ENCODE peak calls at places on chromosomes 7 and 10, in six cellular contexts. One of them, this sample, is unnamed.

GRCh38 chr10:43401627-43402026 is 7.4 kb downstream of the HNRNPF start:
- DNase-seq in thyroid gland: no peak
- DNase-seq in adrenal gland: no peak
- DNase-seq in K562: peak; percentile 12
- DNase-seq in prostate gland: no peak
- DNase-seq in IMR-90: no peak
- DNase-seq in this sample: no peak

GRCh38 chr10:102721954-102722353 is 7.5 kb downstream of the SFXN2 start:
- DNase-seq in thyroid gland: no peak
- DNase-seq in adrenal gland: no peak
- DNase-seq in K562: no peak
- DNase-seq in prostate gland: no peak
- DNase-seq in IMR-90: no peak
- DNase-seq in this sample: no peak

GRCh38 chr7:105439174-105439893 is 50.6 kb upstream of the SRPK2 start:
- DNase-seq in prostate gland: peak; percentile 31
- DNase-seq in thyroid gland: peak; percentile 40
- DNase-seq in K562: peak; percentile 38
- DNase-seq in adrenal gland: no peak
- DNase-seq in IMR-90: peak; percentile 86
- DNase-seq in this sample: no peak

GRCh38 chr7:49513939-49514338 is 259.5 kb upstream of the VWC2 start:
- DNase-seq in adrenal gland: no peak
- DNase-seq in thyroid gland: no peak
- DNase-seq in IMR-90: no peak
- DNase-seq in prostate gland: no peak
- DNase-seq in K562: no peak
- DNase-seq in this sample: no peak

GRCh38 chr10:75616874-75617478 is 185.6 kb downstream of the LRMDA start:
- DNase-seq in IMR-90: no peak
- DNase-seq in K562: no peak
- DNase-seq in thyroid gland: peak; percentile 56
- DNase-seq in adrenal gland: no peak
- DNase-seq in prostate gland: no peak
- DNase-seq in this sample: no peak

GRCh38 chr10:119279441-119279840 is 72.1 kb downstream of the GRK5 start:
- DNase-seq in K562: no peak
- DNase-seq in thyroid gland: no peak
- DNase-seq in prostate gland: no peak
- DNase-seq in adrenal gland: no peak
- DNase-seq in IMR-90: no peak
- DNase-seq in this sample: no peak

GRCh38 chr10:117391436-117392205 is 16.4 kb upstream of the PDZD8 start:
- DNase-seq in adrenal gland: no peak
- DNase-seq in thyroid gland: peak; percentile 33
- DNase-seq in prostate gland: peak; percentile 87
- DNase-seq in IMR-90: peak; percentile 30
- DNase-seq in K562: no peak
- DNase-seq in this sample: no peak

GRCh38 chr10:95818010-95818409 is 62.0 kb downstream of the ENTPD1 start:
- DNase-seq in K562: no peak
- DNase-seq in thyroid gland: no peak
- DNase-seq in IMR-90: no peak
- DNase-seq in prostate gland: no peak
- DNase-seq in adrenal gland: no peak
- DNase-seq in this sample: no peak

GRCh38 chr10:127990846-127991542 is 84.1 kb downstream of the PTPRE start:
- DNase-seq in prostate gland: no peak
- DNase-seq in thyroid gland: no peak
- DNase-seq in adrenal gland: no peak
- DNase-seq in IMR-90: peak; percentile 76
- DNase-seq in K562: no peak
- DNase-seq in this sample: no peak

GRCh38 chr10:86583983-86584382 is 62.4 kb upstream of the WAPL start:
- DNase-seq in thyroid gland: no peak
- DNase-seq in adrenal gland: no peak
- DNase-seq in prostate gland: no peak
- DNase-seq in K562: no peak
- DNase-seq in IMR-90: no peak
- DNase-seq in this sample: no peak

DNA sequence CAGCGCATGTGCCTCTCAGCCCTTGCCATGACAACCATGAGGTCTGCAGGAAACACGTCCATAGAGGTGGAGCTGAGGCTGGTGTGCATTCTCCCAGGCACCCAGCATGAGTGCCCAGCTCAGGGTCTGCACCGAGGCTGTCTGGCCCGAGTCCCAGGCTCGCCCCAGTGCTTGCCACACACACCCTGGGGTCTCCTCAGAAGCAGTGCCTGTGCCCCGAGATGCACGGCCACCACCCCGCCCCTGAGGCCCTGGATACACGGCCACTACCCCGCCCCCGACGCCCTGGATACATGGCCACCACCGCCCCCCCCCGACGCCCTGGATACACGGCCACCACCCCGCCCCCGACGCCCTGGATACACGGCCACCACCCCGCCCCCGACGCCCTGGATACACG is 529.7 kb downstream of the DNAJB6 start:
- DNase-seq in thyroid gland: no peak
- DNase-seq in IMR-90: no peak
- DNase-seq in prostate gland: no peak
- DNase-seq in K562: no peak
- DNase-seq in adrenal gland: no peak
- DNase-seq in this sample: no peak
- H3K4me3 ChIP-seq in thyroid gland: no peak overlapping the region
- H3K4me3 ChIP-seq in IMR-90: no peak overlapping the region
- H3K4me3 ChIP-seq in prostate gland: no peak overlapping the region
- H3K4me3 ChIP-seq in K562: no peak overlapping the region
- H3K4me3 ChIP-seq in adrenal gland: no peak overlapping the region
- H3K4me3 ChIP-seq in this sample: no peak overlapping the region

GRCh38 chr7:6705959-6706665 is 635 bp downstream of the ZNF12 start:
- DNase-seq in thyroid gland: peak; percentile 35
- DNase-seq in K562: peak; percentile 56
- DNase-seq in adrenal gland: peak; percentile 42
- DNase-seq in IMR-90: peak; percentile 33
- DNase-seq in prostate gland: no peak
- DNase-seq in this sample: no peak
- TF ChIP-seq POLR2A in thyroid gland: no peak
- TF ChIP-seq POLR2A in K562: no peak
- TF ChIP-seq POLR2A in adrenal gland: no peak
- TF ChIP-seq POLR2A in IMR-90: no peak
- TF ChIP-seq POLR2A in prostate gland: no peak
- TF ChIP-seq POLR2A in this sample: no peak

GRCh38 chr7:93046641-93047040 is 71.1 kb downstream of the SAMD9 start:
- DNase-seq in K562: peak; percentile 55
- DNase-seq in thyroid gland: no peak
- DNase-seq in IMR-90: no peak
- DNase-seq in prostate gland: no peak
- DNase-seq in adrenal gland: no peak
- DNase-seq in this sample: no peak

GRCh38 chr7:93044147-93044810 is 73.5 kb downstream of the SAMD9 start:
- DNase-seq in K562: no peak
- DNase-seq in adrenal gland: no peak
- DNase-seq in prostate gland: no peak
- DNase-seq in thyroid gland: no peak
- DNase-seq in IMR-90: peak; percentile 74
- DNase-seq in this sample: no peak

GRCh38 chr7:93051660-93052059 is 66.1 kb downstream of the SAMD9 start:
- DNase-seq in thyroid gland: no peak
- DNase-seq in IMR-90: no peak
- DNase-seq in K562: no peak
- DNase-seq in adrenal gland: no peak
- DNase-seq in prostate gland: no peak
- DNase-seq in this sample: no peak

GRCh38 chr7:93048136-93048930 is 69.4 kb downstream of the SAMD9 start:
- DNase-seq in thyroid gland: no peak
- DNase-seq in K562: no peak
- DNase-seq in IMR-90: peak; percentile 86
- DNase-seq in adrenal gland: no peak
- DNase-seq in prostate gland: no peak
- DNase-seq in this sample: no peak

GRCh38 chr7:93047514-93048099 is 70.2 kb downstream of the SAMD9 start:
- DNase-seq in adrenal gland: no peak
- DNase-seq in K562: no peak
- DNase-seq in IMR-90: no peak
- DNase-seq in prostate gland: no peak
- DNase-seq in thyroid gland: no peak
- DNase-seq in this sample: no peak
- TF ChIP-seq CTCF in adrenal gland: no peak
- TF ChIP-seq CTCF in K562: no peak
- TF ChIP-seq CTCF in IMR-90: no peak
- TF ChIP-seq CTCF in prostate gland: no peak
- TF ChIP-seq CTCF in thyroid gland: no peak
- TF ChIP-seq CTCF in this sample: no peak

GRCh38 chr7:24531255-24531654 is 42.0 kb upstream of the PALS2 start:
- DNase-seq in prostate gland: no peak
- DNase-seq in thyroid gland: no peak
- DNase-seq in adrenal gland: no peak
- DNase-seq in IMR-90: no peak
- DNase-seq in K562: no peak
- DNase-seq in this sample: no peak
- H3K4me3 ChIP-seq in prostate gland: no peak overlapping the region
- H3K4me3 ChIP-seq in thyroid gland: no peak overlapping the region
- H3K4me3 ChIP-seq in adrenal gland: no peak overlapping the region
- H3K4me3 ChIP-seq in IMR-90: no peak overlapping the region
- H3K4me3 ChIP-seq in K562: no peak overlapping the region
- H3K4me3 ChIP-seq in this sample: no peak overlapping the region

GRCh38 chr10:109922976-109923921 is at the start of gene XPNPEP1:
- DNase-seq in prostate gland: peak; percentile 86
- DNase-seq in K562: peak; percentile 91
- DNase-seq in IMR-90: peak; percentile 83
- DNase-seq in adrenal gland: peak; percentile 92
- DNase-seq in thyroid gland: peak; percentile 91
- DNase-seq in this sample: no peak
- TF ChIP-seq POLR2A in prostate gland: peak; percentile 84
- TF ChIP-seq POLR2A in K562: peak; percentile 77
- TF ChIP-seq POLR2A in IMR-90: peak; percentile 98
- TF ChIP-seq POLR2A in adrenal gland: peak; percentile 89
- TF ChIP-seq POLR2A in thyroid gland: peak; percentile 96
- TF ChIP-seq POLR2A in this sample: no peak

GRCh38 chr7:37346761-37347160 is 101.9 kb downstream of the ELMO1 start:
- DNase-seq in IMR-90: no peak
- DNase-seq in thyroid gland: peak; percentile 43
- DNase-seq in K562: no peak
- DNase-seq in prostate gland: no peak
- DNase-seq in adrenal gland: no peak
- DNase-seq in this sample: no peak

GRCh38 chr7:37344886-37345579 is 103.6 kb downstream of the ELMO1 start:
- DNase-seq in adrenal gland: no peak
- DNase-seq in K562: no peak
- DNase-seq in prostate gland: no peak
- DNase-seq in thyroid gland: no peak
- DNase-seq in IMR-90: no peak
- DNase-seq in this sample: no peak

GRCh38 chr7:37341033-37341630 is 107.5 kb downstream of the ELMO1 start:
- DNase-seq in thyroid gland: no peak
- DNase-seq in K562: no peak
- DNase-seq in adrenal gland: no peak
- DNase-seq in prostate gland: no peak
- DNase-seq in IMR-90: no peak
- DNase-seq in this sample: no peak

GRCh38 chr7:37342170-37342569 is 106.5 kb downstream of the ELMO1 start:
- DNase-seq in K562: no peak
- DNase-seq in adrenal gland: no peak
- DNase-seq in IMR-90: no peak
- DNase-seq in thyroid gland: no peak
- DNase-seq in prostate gland: no peak
- DNase-seq in this sample: no peak

GRCh38 chr7:37342665-37343471 is 105.8 kb downstream of the ELMO1 start:
- DNase-seq in K562: no peak
- DNase-seq in thyroid gland: no peak
- DNase-seq in IMR-90: no peak
- DNase-seq in adrenal gland: no peak
- DNase-seq in prostate gland: no peak
- DNase-seq in this sample: no peak
- TF ChIP-seq CTCF in K562: no peak
- TF ChIP-seq CTCF in thyroid gland: no peak
- TF ChIP-seq CTCF in IMR-90: no peak
- TF ChIP-seq CTCF in adrenal gland: no peak
- TF ChIP-seq CTCF in prostate gland: no peak
- TF ChIP-seq CTCF in this sample: no peak

DNA sequence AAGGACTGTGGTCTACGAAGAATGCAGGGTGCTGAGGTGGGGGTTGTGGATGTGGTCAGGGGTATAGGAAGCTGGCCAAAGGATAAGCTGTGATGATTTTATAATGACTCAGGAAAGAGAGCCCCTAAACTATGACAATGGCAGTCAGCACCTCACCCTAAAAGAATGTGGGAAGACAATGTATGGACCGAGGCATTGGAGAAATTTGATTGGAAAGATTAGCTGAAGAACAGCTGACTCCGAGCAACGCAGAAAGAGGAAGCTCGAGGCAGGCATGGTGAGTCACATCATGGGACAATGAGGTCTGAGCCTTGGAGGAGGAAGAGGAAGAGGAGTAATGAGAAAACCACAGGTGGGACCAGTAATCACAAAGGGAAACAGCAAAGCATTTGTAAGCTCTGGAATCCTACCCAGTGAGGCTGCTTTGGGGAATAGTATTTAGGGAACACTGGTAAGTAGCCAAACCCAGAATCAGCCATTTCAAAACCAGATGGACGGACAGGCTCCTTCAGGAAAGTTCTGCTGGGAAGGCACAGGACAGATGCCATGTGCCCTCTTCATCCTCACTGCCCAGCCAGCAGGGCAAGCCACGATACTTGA is 295.4 kb downstream of the PRPF18 start:
- DNase-seq in IMR-90: peak; percentile 98
- DNase-seq in K562: no peak
- DNase-seq in adrenal gland: peak; percentile 36
- DNase-seq in thyroid gland: no peak
- DNase-seq in prostate gland: no peak
- DNase-seq in this sample: no peak
- H3K4me3 ChIP-seq in IMR-90: no peak overlapping the region
- H3K4me3 ChIP-seq in K562: no peak overlapping the region
- H3K4me3 ChIP-seq in adrenal gland: no peak overlapping the region
- H3K4me3 ChIP-seq in thyroid gland: no peak overlapping the region
- H3K4me3 ChIP-seq in prostate gland: no peak overlapping the region
- H3K4me3 ChIP-seq in this sample: no peak overlapping the region

DNA sequence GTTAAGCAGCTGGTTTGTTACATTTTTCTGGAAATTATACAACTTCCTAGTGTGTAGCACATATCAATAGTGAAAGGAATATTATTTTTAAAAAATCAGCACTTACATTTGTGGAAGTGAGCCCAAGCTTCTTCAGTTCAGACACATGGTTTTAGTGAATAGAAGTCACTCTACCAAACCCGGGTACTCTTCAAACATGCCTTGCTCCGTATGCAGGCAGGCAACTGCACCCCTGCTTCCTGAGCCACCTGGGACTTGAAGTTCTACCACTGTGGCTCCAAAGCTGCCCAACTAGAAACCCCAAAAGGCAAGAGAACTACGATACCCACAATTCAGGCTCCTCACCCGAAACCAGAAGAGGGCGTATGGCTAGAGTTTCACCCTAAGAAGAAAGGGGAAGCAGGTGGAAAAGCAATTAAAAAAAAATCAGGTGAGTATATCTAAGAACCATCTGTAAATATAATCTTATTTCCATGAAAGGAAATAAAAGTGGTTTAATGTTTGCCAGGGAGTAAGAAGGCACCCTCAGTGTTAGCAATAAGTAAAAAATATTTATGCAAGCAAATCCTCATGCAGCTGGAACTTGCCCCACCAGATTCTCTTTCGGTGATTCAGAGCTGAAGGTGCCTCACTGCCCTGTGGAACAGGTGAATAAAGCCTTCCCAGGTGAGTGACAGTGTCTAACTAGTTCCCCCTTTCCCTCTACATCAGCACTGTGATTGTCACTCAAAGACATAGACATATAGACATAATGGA is at the start of gene MACC1:
- DNase-seq in K562: peak; percentile 38
- DNase-seq in thyroid gland: peak; percentile 72
- DNase-seq in adrenal gland: no peak
- DNase-seq in IMR-90: no peak
- DNase-seq in prostate gland: peak; percentile 66
- DNase-seq in this sample: no peak
- TF ChIP-seq POLR2A in K562: peak; percentile 43
- TF ChIP-seq POLR2A in thyroid gland: peak; percentile 12
- TF ChIP-seq POLR2A in adrenal gland: no peak
- TF ChIP-seq POLR2A in IMR-90: no peak
- TF ChIP-seq POLR2A in prostate gland: no peak
- TF ChIP-seq POLR2A in this sample: no peak

This sample was measured in vagina.